ENCODE peak calls at places on chromosomes 1 and 21, in four cellular contexts. One of them, this sample, is unnamed. For H3K9me3 and H3K4me1, the result is how much of the 10 kb centered on the place peaks cover.

GRCh38 chr1:88774151-88774556 is 90.1 kb downstream of the PKN2 start:
- DNase-seq in CD8-positive, alpha-beta memory T cell: no peak
- DNase-seq in uterus: no peak
- DNase-seq in A549: peak
- DNase-seq in this sample: no peak

GRCh38 chr1:36855699-36856098 is 178.6 kb downstream of the GRIK3 start:
- DNase-seq in CD8-positive, alpha-beta memory T cell: no peak
- DNase-seq in A549: no peak
- DNase-seq in uterus: no peak
- DNase-seq in this sample: no peak

GRCh38 chr1:178940022-178940765 is 69.3 kb upstream of the ANGPTL1 start:
- DNase-seq in CD8-positive, alpha-beta memory T cell: no peak
- DNase-seq in A549: no peak
- DNase-seq in uterus: peak
- DNase-seq in this sample: no peak

GRCh38 chr1:196063952-196064351 is 544.3 kb downstream of the KCNT2 start:
- DNase-seq in CD8-positive, alpha-beta memory T cell: no peak
- DNase-seq in A549: no peak
- DNase-seq in uterus: no peak
- DNase-seq in this sample: no peak

GRCh38 chr1:21573971-21574458 is 64.8 kb downstream of the ALPL start:
- DNase-seq in A549: peak
- DNase-seq in CD8-positive, alpha-beta memory T cell: no peak
- DNase-seq in uterus: peak
- DNase-seq in this sample: peak

GRCh38 chr1:17016317-17016661 is 4.6 kb upstream of the ATP13A2 start:
- DNase-seq in uterus: no peak
- DNase-seq in A549: no peak
- DNase-seq in CD8-positive, alpha-beta memory T cell: no peak
- DNase-seq in this sample: no peak

GRCh38 chr1:37277366-37277765 is 197.0 kb upstream of the ZC3H12A start:
- DNase-seq in CD8-positive, alpha-beta memory T cell: no peak
- DNase-seq in A549: no peak
- DNase-seq in uterus: no peak
- DNase-seq in this sample: no peak

GRCh38 chr1:29711582-29712274 is 475.4 kb downstream of the PTPRU start:
- DNase-seq in uterus: no peak
- DNase-seq in A549: no peak
- DNase-seq in CD8-positive, alpha-beta memory T cell: no peak
- DNase-seq in this sample: no peak

GRCh38 chr1:226687476-226687875 is 51.6 kb downstream of the ITPKB start:
- DNase-seq in uterus: no peak
- DNase-seq in A549: no peak
- DNase-seq in CD8-positive, alpha-beta memory T cell: peak
- DNase-seq in this sample: no peak

GRCh38 chr21:36705679-36706481 is 7.0 kb downstream of the SIM2 start:
- DNase-seq in CD8-positive, alpha-beta memory T cell: no peak
- DNase-seq in uterus: no peak
- DNase-seq in A549: no peak
- DNase-seq in this sample: no peak

GRCh38 chr1:214303106-214303505 is 22.1 kb downstream of the SMYD2 start:
- DNase-seq in A549: no peak
- DNase-seq in uterus: no peak
- DNase-seq in CD8-positive, alpha-beta memory T cell: no peak
- DNase-seq in this sample: no peak

GRCh38 chr1:214306270-214306669 is 25.3 kb downstream of the SMYD2 start:
- DNase-seq in A549: no peak
- DNase-seq in uterus: no peak
- DNase-seq in CD8-positive, alpha-beta memory T cell: no peak
- DNase-seq in this sample: no peak

GRCh38 chr1:214310010-214310409 is 29.1 kb downstream of the SMYD2 start:
- DNase-seq in uterus: no peak
- DNase-seq in A549: no peak
- DNase-seq in CD8-positive, alpha-beta memory T cell: no peak
- DNase-seq in this sample: no peak

GRCh38 chr1:214303538-214303937 is 22.6 kb downstream of the SMYD2 start:
- DNase-seq in A549: no peak
- DNase-seq in CD8-positive, alpha-beta memory T cell: no peak
- DNase-seq in uterus: no peak
- DNase-seq in this sample: no peak

GRCh38 chr1:214305164-214305751 is 24.3 kb downstream of the SMYD2 start:
- DNase-seq in A549: no peak
- DNase-seq in uterus: no peak
- DNase-seq in CD8-positive, alpha-beta memory T cell: no peak
- DNase-seq in this sample: no peak
- H3K9me3 ChIP-seq in A549: under half
- H3K9me3 ChIP-seq in uterus: under half
- H3K9me3 ChIP-seq in CD8-positive, alpha-beta memory T cell: under half
- H3K9me3 ChIP-seq in this sample: under half

GRCh38 chr1:111733183-111733995 is 5.8 kb downstream of the INKA2 start:
- DNase-seq in CD8-positive, alpha-beta memory T cell: no peak
- DNase-seq in uterus: peak
- DNase-seq in A549: peak
- DNase-seq in this sample: peak
- H3K4me1 ChIP-seq in CD8-positive, alpha-beta memory T cell: under half
- H3K4me1 ChIP-seq in uterus: under half
- H3K4me1 ChIP-seq in A549: under half
- H3K4me1 ChIP-seq in this sample: under half

GRCh38 chr1:40454873-40455272 is 4.6 kb downstream of the ZFP69B start:
- DNase-seq in uterus: no peak
- DNase-seq in A549: no peak
- DNase-seq in CD8-positive, alpha-beta memory T cell: no peak
- DNase-seq in this sample: no peak
- H3K9me3 ChIP-seq in uterus: under half
- H3K9me3 ChIP-seq in A549: under half
- H3K9me3 ChIP-seq in CD8-positive, alpha-beta memory T cell: under half
- H3K9me3 ChIP-seq in this sample: half or more

DNA sequence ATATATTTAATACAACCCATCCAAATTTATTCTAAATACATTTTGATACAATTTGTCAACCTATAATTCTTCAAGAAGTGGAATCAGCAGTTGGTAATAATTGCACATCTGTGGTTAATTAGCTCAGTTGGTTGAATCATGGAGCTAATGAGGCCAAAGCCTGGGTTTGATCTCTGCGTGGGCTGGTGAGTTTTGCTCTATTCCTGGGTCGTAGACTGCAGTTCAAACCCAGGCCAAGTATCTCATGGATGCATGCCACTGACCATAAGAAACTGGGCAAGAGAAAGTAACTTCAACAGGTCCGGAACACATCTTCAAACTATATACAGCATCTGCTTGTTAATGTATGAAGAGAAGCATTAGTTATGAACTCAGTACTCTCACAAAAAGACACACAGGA is 779.7 kb downstream of the USP25 start:
- DNase-seq in uterus: no peak
- DNase-seq in A549: no peak
- DNase-seq in CD8-positive, alpha-beta memory T cell: no peak
- DNase-seq in this sample: no peak
- H3K4me1 ChIP-seq in uterus: under half
- H3K4me1 ChIP-seq in A549: under half
- H3K4me1 ChIP-seq in CD8-positive, alpha-beta memory T cell: under half
- H3K4me1 ChIP-seq in this sample: under half

DNA sequence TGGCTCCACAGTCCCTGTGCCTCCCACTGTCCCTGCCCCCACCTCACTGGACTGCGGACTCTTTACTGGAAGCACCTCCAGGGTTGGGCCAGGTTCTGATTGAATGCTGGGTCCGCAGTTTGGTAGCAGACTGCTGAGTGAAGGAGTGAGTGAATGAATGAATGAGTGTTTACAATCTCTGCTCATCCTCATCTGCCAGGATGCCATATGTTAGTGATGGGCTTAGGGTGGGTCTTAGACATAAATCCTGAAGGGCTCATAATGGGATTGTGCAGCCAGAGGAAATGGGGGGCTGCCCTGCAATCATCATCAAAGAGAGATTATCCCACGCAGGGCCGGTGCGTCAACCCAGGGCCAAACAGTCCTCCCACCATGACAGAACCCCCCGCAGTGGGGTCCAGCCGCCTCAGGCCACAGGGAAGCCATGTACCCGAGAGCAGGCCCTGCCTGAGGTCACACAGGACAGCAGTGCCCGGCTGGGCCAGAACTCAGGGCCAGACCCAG is 26.1 kb downstream of the SLC1A7 start:
- DNase-seq in CD8-positive, alpha-beta memory T cell: no peak
- DNase-seq in A549: no peak
- DNase-seq in uterus: no peak
- DNase-seq in this sample: no peak
- H3K9me3 ChIP-seq in CD8-positive, alpha-beta memory T cell: under half
- H3K9me3 ChIP-seq in A549: under half
- H3K9me3 ChIP-seq in uterus: under half
- H3K9me3 ChIP-seq in this sample: under half

GRCh38 chr1:26724118-26724517 is 28.3 kb downstream of the ARID1A start:
- DNase-seq in A549: no peak
- DNase-seq in CD8-positive, alpha-beta memory T cell: no peak
- DNase-seq in uterus: no peak
- DNase-seq in this sample: no peak

GRCh38 chr1:26719205-26719604 is 23.4 kb downstream of the ARID1A start:
- DNase-seq in A549: no peak
- DNase-seq in uterus: no peak
- DNase-seq in CD8-positive, alpha-beta memory T cell: no peak
- DNase-seq in this sample: no peak

GRCh38 chr1:26723013-26723991 is 27.5 kb downstream of the ARID1A start:
- DNase-seq in CD8-positive, alpha-beta memory T cell: peak
- DNase-seq in A549: peak
- DNase-seq in uterus: peak
- DNase-seq in this sample: peak

GRCh38 chr1:26724938-26725337 is 29.1 kb downstream of the ARID1A start:
- DNase-seq in CD8-positive, alpha-beta memory T cell: no peak
- DNase-seq in uterus: no peak
- DNase-seq in A549: no peak
- DNase-seq in this sample: no peak

GRCh38 chr1:26721669-26722355 is 26.0 kb downstream of the ARID1A start:
- DNase-seq in CD8-positive, alpha-beta memory T cell: no peak
- DNase-seq in uterus: no peak
- DNase-seq in A549: no peak
- DNase-seq in this sample: no peak
- H3K4me1 ChIP-seq in CD8-positive, alpha-beta memory T cell: half or more
- H3K4me1 ChIP-seq in uterus: under half
- H3K4me1 ChIP-seq in A549: half or more
- H3K4me1 ChIP-seq in this sample: half or more

GRCh38 chr1:4172659-4173599 is 272.9 kb upstream of the C1orf174 start:
- DNase-seq in uterus: no peak
- DNase-seq in A549: peak
- DNase-seq in CD8-positive, alpha-beta memory T cell: no peak
- DNase-seq in this sample: no peak
- H3K9me3 ChIP-seq in uterus: under half
- H3K9me3 ChIP-seq in A549: under half
- H3K9me3 ChIP-seq in CD8-positive, alpha-beta memory T cell: under half
- H3K9me3 ChIP-seq in this sample: under half

DNA sequence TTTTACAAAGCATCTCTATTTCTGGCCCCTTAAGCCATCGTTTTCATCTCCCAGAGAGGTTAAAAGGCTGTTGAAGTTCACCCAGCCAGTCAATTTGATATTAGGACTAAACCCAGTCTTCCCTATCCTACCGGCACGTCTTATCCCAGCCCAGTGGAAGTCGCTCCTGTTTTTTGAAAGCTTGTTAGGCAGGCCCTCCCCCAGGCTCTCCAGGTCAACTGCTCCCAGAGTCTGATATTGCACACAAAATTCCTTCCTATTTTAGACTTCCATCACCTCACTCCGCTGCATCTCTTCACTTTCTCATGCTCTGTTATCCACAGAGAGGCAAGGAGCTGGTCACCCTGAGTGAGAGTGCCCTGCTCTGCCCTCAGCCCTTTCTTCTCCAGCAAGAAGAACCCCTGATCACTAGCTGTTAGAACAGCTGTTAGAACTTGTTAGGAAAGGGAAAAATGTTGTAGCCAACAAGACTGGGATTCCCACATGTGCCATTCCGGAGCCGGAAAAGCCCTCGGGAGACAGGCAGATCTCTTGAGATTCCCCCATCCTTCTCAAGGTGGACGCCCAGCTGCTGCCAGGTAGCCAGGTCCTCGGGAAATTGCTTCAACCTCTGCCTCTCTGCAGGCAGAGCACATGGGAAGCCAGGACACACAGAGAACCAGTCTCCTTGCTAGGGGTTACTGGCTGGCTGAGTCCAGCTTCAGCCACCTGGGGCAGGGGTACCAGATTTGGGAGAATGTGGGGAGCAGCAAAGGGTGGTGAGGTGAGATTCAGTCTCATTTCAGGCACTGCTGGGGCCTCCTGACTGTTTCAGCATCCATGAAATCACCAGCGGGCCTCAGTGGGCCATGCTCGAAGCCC is 25.7 kb downstream of the PLXNA2 start:
- DNase-seq in A549: no peak
- DNase-seq in CD8-positive, alpha-beta memory T cell: no peak
- DNase-seq in uterus: peak
- DNase-seq in this sample: no peak
- H3K4me1 ChIP-seq in A549: under half
- H3K4me1 ChIP-seq in CD8-positive, alpha-beta memory T cell: under half
- H3K4me1 ChIP-seq in uterus: under half
- H3K4me1 ChIP-seq in this sample: under half